ENCODE peak calls at places on chromosomes 2 and 18, in four cellular contexts. K is colonic mucosa; O is activated CD8-positive, alpha-beta memory T cell treated with anti-CD3 and anti-CD28 coated beads, Interleukin-2, amount 10 ng/mL, durations not matched to agents 7 days and 5 days; F is CD4-positive, alpha-beta T cell. H is an unnamed sample.

GRCh38 chr2:30527411-30527810 is 80.4 kb downstream of the LCLAT1 start:
- DNase-seq in F (no peak), K (no peak), O (no peak), H (no peak)

GRCh38 chr2:169776483-169776802 is 22.2 kb upstream of the SSB start:
- DNase-seq in O (no peak), K (no peak), F (no peak), H (no peak)

GRCh38 chr2:23148342-23148741 is 236.6 kb upstream of the KLHL29 start:
- DNase-seq in K (no peak), F (no peak), O (no peak), H (no peak)

GRCh38 chr2:172710584-172711024 is 25.0 kb upstream of the RAPGEF4 start:
- DNase-seq in K (peak), F (peak), O (no peak), H (no peak)

GRCh38 chr18:12041561-12041960 is 52.1 kb upstream of the ANKRD62 start:
- DNase-seq in O (no peak), K (no peak), F (no peak), H (peak)

GRCh38 chr2:95734976-95735890 is 143.4 kb downstream of the TRIM43 start:
- DNase-seq in F (no peak), K (no peak), O (peak), H (no peak)

GRCh38 chr2:232976666-232977437 is 36.2 kb downstream of the NGEF start:
- DNase-seq in F (no peak), O (no peak), K (peak), H (peak)

GRCh38 chr2:41821167-41821566 is 226.7 kb upstream of the PKDCC start:
- DNase-seq in K (peak), O (no peak), F (no peak), H (no peak)

GRCh38 chr2:105376789-105377231 is 22.0 kb downstream of the FHL2 start:
- DNase-seq in O (no peak), F (no peak), K (no peak), H (no peak)

GRCh38 chr2:223314831-223315230 is 262.8 kb downstream of the KCNE4 start:
- DNase-seq in K (no peak), F (no peak), O (no peak), H (no peak)

GRCh38 chr2:133821107-133821760 is 253.0 kb upstream of the NCKAP5 start:
- DNase-seq in F (no peak), O (no peak), K (no peak), H (no peak)

GRCh38 chr18:37362158-37362890 is 203.3 kb downstream of the CELF4 start:
- DNase-seq in K (no peak), O (no peak), F (no peak), H (no peak)

GRCh38 chr2:74414913-74415761 is 6.3 kb downstream of the C2orf81 start:
- DNase-seq in K (peak), F (no peak), O (no peak), H (no peak)

GRCh38 chr18:49464718-49465598 is 4.5 kb upstream of the DYM start:
- DNase-seq in K (no peak), O (no peak), F (no peak), H (no peak)

GRCh38 chr18:44682181-44682870 is 1.6 kb downstream of the SETBP1 start:
- DNase-seq in K (peak), F (no peak), O (no peak), H (no peak)

GRCh38 chr18:53375641-53376040 is 848.8 kb downstream of the MBD2 start:
- DNase-seq in F (no peak), O (no peak), K (no peak), H (no peak)

GRCh38 chr2:28390857-28391563 is 1.6 kb upstream of the FOSL2 start:
- DNase-seq in O (no peak), F (no peak), K (peak), H (peak)

GRCh38 chr18:48161201-48161910 is 230.9 kb upstream of the SMAD2 start:
- DNase-seq in K (peak), F (peak), O (peak), H (peak)

GRCh38 chr2:150097891-150098595 is 389.4 kb downstream of the RND3 start:
- DNase-seq in O (no peak), K (no peak), F (no peak), H (no peak)

GRCh38 chr2:1727796-1728474 is 16.4 kb downstream of the PXDN start:
- DNase-seq in F (no peak), K (peak), O (no peak), H (peak)

GRCh38 chr2:118971245-118972122 is 29.5 kb downstream of the MARCO start:
- DNase-seq in K (no peak), O (no peak), F (no peak), H (peak)

GRCh38 chr2:48510329-48510728 is 19.6 kb upstream of the STON1 start:
- DNase-seq in O (no peak), K (no peak), F (no peak), H (no peak)

GRCh38 chr2:74849228-74849892 is 15.4 kb downstream of the HK2 start:
- DNase-seq in O (peak), K (peak), F (no peak), H (no peak)

H was measured in osteocyte.